ENCODE peak calls at places on chromosomes 11 and 22, in seven cellular contexts. P, V, M, E, C, K and U are unnamed samples.

GRCh38 chr11:5922749-5923426 is 19.2 kb upstream of the OR56A3 start:
- DNase-seq in K (no peak), M (peak; percentile 2), P (no peak), C (no peak), V (no peak), E (no peak), U (no peak)

GRCh38 chr11:9754041-9754471 is 90.2 kb downstream of the SWAP70 start:
- DNase-seq in V (no peak), P (no peak), C (no peak), M (no peak), E (no peak), K (no peak), U (no peak)

GRCh38 chr11:134452849-134453177 is 40.8 kb upstream of the B3GAT1 start:
- DNase-seq in V (no peak), C (no peak), K (no peak), P (no peak), E (no peak), M (no peak), U (no peak)

GRCh38 chr22:44685384-44686056 is 16.5 kb upstream of the PRR5 start:
- DNase-seq in K (no peak), M (peak; percentile 35), P (peak; percentile 43), C (no peak), V (peak; percentile 51), E (peak; percentile 36), U (peak; percentile 79)

GRCh38 chr11:72436667-72437066 is 2.3 kb upstream of the CLPB start:
- DNase-seq in P (no peak), V (no peak), K (no peak), E (no peak), M (no peak), C (no peak), U (no peak)

GRCh38 chr11:123386746-123387510 is 43.1 kb upstream of the GRAMD1B start:
- DNase-seq in P (no peak), M (no peak), V (peak; percentile 43), K (no peak), C (no peak), E (no peak), U (no peak)

GRCh38 chr11:102669664-102670063 is 35.9 kb downstream of the MMP27 start:
- DNase-seq in V (peak; percentile 42), C (no peak), E (no peak), P (no peak), M (no peak), K (no peak), U (no peak)

GRCh38 chr11:69650081-69650831 is 9.3 kb downstream of the CCND1 start:
- DNase-seq in K (no peak), M (no peak), P (no peak), C (no peak), V (no peak), E (no peak), U (no peak)

GRCh38 chr22:49765091-49765771 is 62.4 kb downstream of the BRD1 start:
- DNase-seq in K (no peak), P (no peak), C (no peak), E (no peak), V (no peak), M (no peak), U (no peak)

GRCh38 chr11:123475478-123475877 is 45.4 kb downstream of the GRAMD1B start:
- DNase-seq in K (no peak), P (peak; percentile 22), V (peak; percentile 57), E (no peak), M (no peak), C (no peak), U (no peak)

GRCh38 chr11:93570759-93571413 is 27.7 kb upstream of the SMCO4 start:
- DNase-seq in E (peak; percentile 57), V (peak; percentile 62), P (peak; percentile 35), K (no peak), M (no peak), C (no peak), U (no peak)

GRCh38 chr11:127470485-127470884 is 469.9 kb upstream of the KIRREL3 start:
- DNase-seq in P (no peak), V (no peak), C (no peak), M (no peak), E (peak; percentile 13), K (no peak), U (peak; percentile 24)

GRCh38 chr11:75031771-75032549 is 43.2 kb downstream of the NEU3 start:
- DNase-seq in M (peak; percentile 52), V (peak; percentile 78), P (peak; percentile 71), K (peak; percentile 55), E (peak; percentile 84), C (peak; percentile 32), U (peak; percentile 88)

GRCh38 chr11:1257916-1258315 is 35.0 kb downstream of the MUC5B start:
- DNase-seq in E (no peak), K (no peak), V (no peak), C (no peak), M (no peak), P (no peak), U (no peak)

GRCh38 chr11:67118059-67118766 is 850 bp upstream of the KDM2A start:
- DNase-seq in V (no peak), P (peak; percentile 38), K (no peak), C (peak; percentile 31), E (peak; percentile 44), M (no peak), U (peak; percentile 62)

GRCh38 chr11:100808904-100809491 is 121.9 kb downstream of the ARHGAP42 start:
- DNase-seq in C (no peak), P (no peak), V (peak; percentile 76), M (no peak), K (no peak), E (no peak), U (peak; percentile 82)

GRCh38 chr11:93850585-93851018 is at the start of gene VSTM5:
- DNase-seq in C (no peak), V (no peak), E (no peak), P (no peak), M (no peak), K (no peak), U (no peak)

GRCh38 chr11:117993988-117994741 is 8.0 kb downstream of the IL10RA start:
- DNase-seq in K (peak; percentile 39), P (no peak), C (no peak), V (no peak), E (no peak), M (no peak), U (no peak)

GRCh38 chr11:129143335-129143734 is 48.8 kb downstream of the ARHGAP32 start:
- DNase-seq in K (peak; percentile 35), E (peak; percentile 41), P (peak; percentile 52), V (peak; percentile 99), C (no peak), M (peak; percentile 97), U (no peak)

GRCh38 chr22:22161924-22162851 is 82.4 kb upstream of the VPREB1 start:
- DNase-seq in C (peak; percentile 46), E (no peak), M (no peak), K (no peak), P (no peak), V (no peak), U (no peak)
- TF ChIP-seq POLR2A in C (peak; percentile 53), E (no peak), M (no peak), K (no peak), P (no peak), V (no peak), U (no peak)

DNA sequence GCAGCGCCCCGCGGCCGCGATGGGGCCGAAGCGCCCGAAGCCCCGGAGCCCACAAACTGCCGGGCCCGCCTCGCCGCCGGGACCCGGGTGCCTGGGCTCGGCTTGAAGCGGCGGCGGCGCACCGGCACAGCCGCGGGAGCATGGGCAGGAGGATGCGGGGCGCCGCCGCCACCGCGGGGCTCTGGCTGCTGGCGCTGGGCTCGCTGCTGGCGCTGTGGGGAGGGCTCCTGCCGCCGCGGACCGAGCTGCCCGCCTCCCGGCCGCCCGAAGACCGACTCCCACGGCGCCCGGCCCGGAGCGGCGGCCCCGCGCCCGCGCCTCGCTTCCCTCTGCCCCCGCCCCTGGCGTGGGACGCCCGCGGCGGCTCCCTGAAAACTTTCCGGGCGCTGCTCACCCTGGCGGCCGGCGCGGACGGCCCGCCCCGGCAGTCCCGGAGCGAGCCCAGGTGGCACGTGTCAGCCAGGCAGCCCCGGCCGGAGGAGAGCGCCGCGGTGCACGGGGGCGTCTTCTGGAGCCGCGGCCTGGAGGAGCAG is 303 bp downstream of the FJX1 start:
- DNase-seq in M (no peak), K (no peak), E (peak; percentile 31), P (peak; percentile 50), V (peak; percentile 51), C (peak; percentile 47), U (peak; percentile 32)
- TF ChIP-seq POLR2A in M (peak; percentile 18), K (no peak), E (no peak), P (no peak), V (peak; percentile 43), C (no peak), U (no peak)

GRCh38 chr11:62832346-62833234 is at the start of gene TEX54:
- DNase-seq in E (peak; percentile 50), M (no peak), C (no peak), P (no peak), K (no peak), V (peak; percentile 22), U (no peak)

GRCh38 chr11:62835336-62835735 is 2.7 kb upstream of the TEX54 start:
- DNase-seq in P (no peak), K (no peak), E (no peak), C (no peak), M (no peak), V (no peak), U (no peak)

GRCh38 chr11:62831520-62832345 is at the start of gene STX5:
- DNase-seq in C (peak; percentile 94), P (peak; percentile 99), V (peak; percentile 99), E (peak; percentile 100), K (peak; percentile 100), M (peak; percentile 97), U (peak; percentile 99)

DNA sequence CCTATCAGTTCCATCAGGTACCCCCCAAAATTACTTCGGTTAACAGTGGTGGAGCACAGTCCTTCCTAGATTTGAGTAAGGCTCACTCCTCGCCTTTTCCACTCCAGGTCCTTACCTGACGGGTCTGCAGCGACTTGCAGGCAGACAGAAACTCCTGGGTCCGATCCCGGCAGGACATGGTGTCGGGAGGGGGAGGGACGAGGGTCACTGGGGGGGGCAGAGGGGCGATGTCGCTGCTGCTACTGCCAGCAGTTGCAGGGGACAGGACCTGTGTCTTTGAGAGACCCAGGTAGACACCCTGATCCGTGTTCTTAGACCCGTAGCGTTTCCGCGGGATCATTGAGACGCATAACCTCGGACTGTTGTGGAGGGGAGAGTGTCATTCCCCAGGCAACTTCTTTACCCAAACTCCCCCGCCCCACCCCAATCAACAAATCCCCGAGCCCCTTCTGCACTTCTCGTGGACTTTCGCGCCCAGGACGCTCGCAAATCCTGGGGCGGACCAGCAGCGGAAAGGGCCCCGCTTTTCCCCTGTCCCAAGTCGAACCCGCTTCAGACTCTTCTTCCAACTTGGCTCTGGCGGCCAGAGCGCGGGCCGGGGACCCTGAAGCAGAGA is 839 bp downstream of the STX5 start:
- DNase-seq in C (no peak), V (no peak), M (peak; percentile 22), K (no peak), P (no peak), E (peak; percentile 17), U (no peak)
- TF ChIP-seq POLR2A in C (no peak), V (no peak), M (no peak), K (no peak), P (no peak), E (no peak), U (no peak)

DNA sequence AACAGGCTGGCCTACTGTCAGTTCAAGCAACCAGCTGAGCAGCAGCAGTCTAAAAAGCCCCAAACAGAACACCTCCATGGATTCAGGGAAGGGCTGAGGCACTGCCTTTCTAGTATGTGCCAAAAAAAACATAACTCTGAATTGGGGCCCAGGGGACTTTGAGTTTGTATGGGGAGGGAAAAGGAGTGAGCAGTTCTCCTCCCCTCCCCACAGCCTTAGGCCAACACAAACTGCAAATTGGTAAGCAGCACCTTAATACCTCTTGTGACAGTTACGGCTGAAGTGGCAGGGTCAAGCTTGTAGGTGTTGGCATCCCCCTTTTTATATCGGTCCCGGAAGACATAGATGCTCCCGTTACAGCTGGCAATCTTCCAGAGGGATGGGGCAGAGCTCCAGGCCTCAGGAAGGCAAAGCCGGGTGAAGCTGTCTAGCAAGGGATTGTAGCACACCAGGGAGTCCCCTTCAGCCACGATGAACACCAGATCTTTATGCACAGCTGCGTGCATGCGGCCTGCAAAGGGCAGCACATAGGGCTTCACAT is 6.0 kb downstream of the KBTBD4 start:
- DNase-seq in V (no peak), K (no peak), P (no peak), C (no peak), M (no peak), E (no peak), U (no peak)
- TF ChIP-seq POLR2A in V (no peak), K (no peak), P (no peak), C (no peak), M (no peak), E (no peak), U (no peak)